ENCODE peak calls at places on chromosomes 13 and 19, in six cellular contexts. V is endothelial cell, T is AG04450, U is GM13977, O is MCF 10A, G is ascending aorta. E is an unnamed sample.
A peak's percentile ranks its signal among the peaks of the same experiment; 100 is the strongest.

GRCh38 chr19:15266683-15267082 is 34.4 kb upstream of the EPHX3 start:
- DNase-seq in V (no peak), O (no peak), T (no peak), U (no peak), G (no peak), E (no peak)

GRCh38 chr13:77519808-77520207 is 15.7 kb upstream of the SCEL start:
- DNase-seq in T (no peak), G (no peak), U (no peak), O (no peak), V (no peak), E (no peak)

GRCh38 chr19:7904074-7905020 is 670 bp downstream of the MAP2K7 start:
- DNase-seq in G (no peak), U (peak; percentile 87), O (peak; percentile 29), V (no peak), T (no peak), E (no peak)

GRCh38 chr19:48568345-48568886 is 16.4 kb downstream of the SULT2B1 start:
- DNase-seq in V (no peak), O (peak; percentile 98), U (no peak), G (peak; percentile 90), T (peak; percentile 59), E (peak; percentile 75)

GRCh38 chr13:112867301-112867711 is 101.7 kb upstream of the MCF2L start:
- DNase-seq in V (no peak), O (no peak), T (no peak), U (no peak), G (peak; percentile 33), E (no peak)

GRCh38 chr19:40907968-40908735 is 26.1 kb upstream of the CYP2A7 start:
- DNase-seq in U (no peak), T (no peak), V (peak; percentile 6), G (no peak), O (no peak), E (no peak)

GRCh38 chr13:98493035-98493401 is 83.9 kb downstream of the STK24 start:
- DNase-seq in T (no peak), U (no peak), O (no peak), V (no peak), G (no peak), E (no peak)

GRCh38 chr19:46924874-46925547 is 64.2 kb downstream of the ARHGAP35 start:
- DNase-seq in U (peak; percentile 31), G (peak; percentile 63), T (no peak), V (no peak), O (peak; percentile 22), E (no peak)

GRCh38 chr19:41753936-41754529 is 1.3 kb upstream of the CEACAM6 start:
- DNase-seq in O (peak; percentile 65), G (no peak), U (peak; percentile 32), T (no peak), V (peak; percentile 64), E (no peak)

GRCh38 chr13:25018729-25019115 is 77.2 kb upstream of the PABPC3 start:
- DNase-seq in T (no peak), G (no peak), U (no peak), V (no peak), O (peak; percentile 6), E (no peak)
- TF ChIP-seq CTCF in T (no peak), G (no peak), U (no peak), V (no peak), O (no peak), E (no peak)

GRCh38 chr19:51394045-51394836 is 3.9 kb upstream of the C19orf84 start:
- DNase-seq in V (peak; percentile 77), O (peak; percentile 100), T (peak; percentile 96), G (peak; percentile 98), U (peak; percentile 93), E (peak; percentile 97)
- TF ChIP-seq CTCF in V (no peak), O (no peak), T (no peak), G (no peak), U (peak; percentile 19), E (no peak)

DNA sequence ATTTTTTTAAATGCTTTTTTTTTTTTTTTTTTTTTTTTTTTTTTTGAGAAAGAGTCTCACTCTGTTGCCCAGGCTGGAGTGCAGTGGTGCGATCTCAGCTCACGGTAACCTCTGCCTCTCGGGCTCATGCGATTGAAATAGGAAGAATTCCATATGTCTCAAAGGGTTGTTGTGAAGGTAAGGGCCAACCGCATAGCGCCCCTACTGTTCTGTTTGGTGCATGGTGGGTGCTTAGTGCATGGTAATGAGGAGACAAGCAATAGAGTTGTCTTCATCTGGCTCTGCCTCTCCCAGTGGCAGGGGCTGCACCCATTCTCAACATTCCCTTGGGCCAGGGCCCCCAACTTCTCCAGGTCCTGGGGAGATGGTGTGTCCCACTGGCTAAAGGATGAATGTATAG is 68.7 kb downstream of the RASL11A start:
- DNase-seq in T (no peak), G (no peak), U (peak; percentile 51), V (peak; percentile 57), O (peak; percentile 64), E (no peak)
- TF ChIP-seq CTCF in T (peak; percentile 67), G (peak; percentile 35), U (peak; percentile 65), V (peak; percentile 37), O (peak; percentile 40), E (peak; percentile 56)

GRCh38 chr19:33302175-33302973 is at the start of gene CEBPA:
- DNase-seq in G (peak; percentile 83), T (peak; percentile 11), U (peak; percentile 94), O (peak; percentile 86), V (peak; percentile 85), E (peak; percentile 32)
- TF ChIP-seq CTCF in G (peak; percentile 30), T (peak; percentile 39), U (peak; percentile 62), O (peak; percentile 39), V (peak; percentile 46), E (peak; percentile 31)

DNA sequence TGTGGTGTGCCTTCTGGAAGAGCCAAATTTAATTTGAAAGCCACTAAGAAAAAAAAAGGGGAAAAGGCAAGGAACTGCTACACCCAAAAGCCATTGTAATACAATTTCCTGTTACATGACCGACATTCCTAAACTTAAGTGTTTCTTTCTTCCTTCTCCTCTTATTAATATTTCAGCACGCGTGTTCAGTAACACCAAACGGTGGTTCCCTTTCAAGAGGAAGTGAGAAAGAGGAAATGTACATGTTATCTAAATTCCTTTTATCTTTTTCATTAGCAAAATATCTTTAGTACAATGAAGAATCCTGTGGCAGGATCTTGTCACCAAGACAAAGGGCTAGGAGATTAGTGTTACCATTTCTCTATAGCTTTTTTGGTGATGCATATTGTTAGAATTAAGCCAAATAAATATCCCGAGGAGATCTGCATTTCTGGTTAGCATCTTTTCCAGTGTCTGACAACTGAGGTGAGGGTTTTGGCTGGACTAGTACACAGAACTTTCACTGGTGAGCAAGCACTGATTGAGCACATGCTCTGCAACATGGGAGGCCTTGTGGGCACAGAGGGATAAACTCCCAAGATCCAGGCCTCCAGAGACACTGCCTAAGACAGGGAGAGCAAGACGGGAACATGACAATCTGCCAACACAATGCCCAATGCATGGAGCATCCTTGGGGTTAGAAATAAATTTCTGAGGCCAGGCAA is 22.1 kb downstream of the LATS2 start:
- DNase-seq in U (no peak), O (no peak), G (no peak), V (no peak), T (no peak), E (no peak)
- TF ChIP-seq CTCF in U (no peak), O (no peak), G (no peak), V (no peak), T (no peak), E (no peak)

GRCh38 chr19:49862411-49863253 is 4.7 kb downstream of the PNKP start:
- DNase-seq in O (no peak), T (no peak), V (peak; percentile 60), G (no peak), U (no peak), E (no peak)
- TF ChIP-seq CTCF in O (no peak), T (peak; percentile 36), V (no peak), G (no peak), U (peak; percentile 27), E (peak; percentile 5)

GRCh38 chr19:29667941-29668340 is 2.7 kb downstream of the PLEKHF1 start:
- DNase-seq in V (no peak), G (no peak), T (no peak), U (no peak), O (no peak), E (no peak)

GRCh38 chr19:29666634-29667389 is 1.6 kb downstream of the PLEKHF1 start:
- DNase-seq in O (no peak), T (no peak), G (peak; percentile 78), U (no peak), V (peak; percentile 56), E (no peak)

GRCh38 chr19:29667390-29667783 is 2.1 kb downstream of the PLEKHF1 start:
- DNase-seq in O (no peak), U (no peak), V (no peak), G (no peak), T (no peak), E (no peak)

GRCh38 chr19:29670255-29670654 is 5.0 kb downstream of the PLEKHF1 start:
- DNase-seq in O (no peak), G (no peak), T (no peak), V (no peak), U (no peak), E (no peak)

DNA sequence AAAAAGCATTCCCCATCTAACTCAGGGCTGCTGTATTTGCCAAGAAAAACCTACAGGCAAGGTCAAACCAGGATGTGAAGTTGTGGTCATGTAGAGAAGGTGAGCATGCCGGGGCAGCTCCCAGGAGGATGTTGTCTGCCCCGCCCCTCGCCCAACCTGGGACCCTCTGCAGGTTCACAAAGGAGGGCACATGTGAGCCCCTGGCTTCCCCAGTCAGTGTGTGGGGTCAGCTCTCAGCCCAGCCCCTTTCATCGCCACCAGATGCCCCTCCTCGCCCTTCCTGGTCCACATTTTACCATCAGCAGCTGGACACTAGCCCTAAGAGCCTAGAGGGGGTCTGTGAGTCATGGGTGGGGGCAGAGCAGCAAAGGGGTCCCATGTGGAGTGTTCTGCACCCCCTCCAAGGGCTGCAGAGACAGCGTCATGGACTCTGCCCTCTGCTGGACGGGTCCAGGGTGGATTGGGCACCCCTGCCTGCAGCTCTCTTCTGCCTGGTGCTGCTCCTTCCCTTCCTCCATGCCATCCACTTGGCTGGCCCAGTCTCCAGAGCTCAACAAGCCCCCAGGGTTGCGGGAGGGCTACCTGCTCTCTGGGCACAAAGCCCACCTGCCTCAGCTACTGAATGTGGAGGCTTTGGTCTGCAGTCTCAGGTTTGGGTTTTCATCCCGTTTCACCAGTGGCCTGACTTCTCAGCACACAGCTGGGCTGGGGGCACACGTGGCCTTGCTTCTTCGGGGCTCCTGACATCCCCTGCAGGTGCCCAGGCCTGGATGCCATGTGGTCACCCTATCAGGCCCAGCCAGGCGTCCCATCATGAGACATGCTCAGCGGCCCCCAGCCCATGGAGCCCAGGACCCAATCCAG is 3.7 kb downstream of the PLEKHF1 start:
- DNase-seq in O (no peak), T (no peak), G (no peak), V (no peak), U (no peak), E (no peak)
- TF ChIP-seq CTCF in O (peak; percentile 14), T (peak; percentile 25), G (no peak), V (no peak), U (peak; percentile 23), E (peak; percentile 16)

DNA sequence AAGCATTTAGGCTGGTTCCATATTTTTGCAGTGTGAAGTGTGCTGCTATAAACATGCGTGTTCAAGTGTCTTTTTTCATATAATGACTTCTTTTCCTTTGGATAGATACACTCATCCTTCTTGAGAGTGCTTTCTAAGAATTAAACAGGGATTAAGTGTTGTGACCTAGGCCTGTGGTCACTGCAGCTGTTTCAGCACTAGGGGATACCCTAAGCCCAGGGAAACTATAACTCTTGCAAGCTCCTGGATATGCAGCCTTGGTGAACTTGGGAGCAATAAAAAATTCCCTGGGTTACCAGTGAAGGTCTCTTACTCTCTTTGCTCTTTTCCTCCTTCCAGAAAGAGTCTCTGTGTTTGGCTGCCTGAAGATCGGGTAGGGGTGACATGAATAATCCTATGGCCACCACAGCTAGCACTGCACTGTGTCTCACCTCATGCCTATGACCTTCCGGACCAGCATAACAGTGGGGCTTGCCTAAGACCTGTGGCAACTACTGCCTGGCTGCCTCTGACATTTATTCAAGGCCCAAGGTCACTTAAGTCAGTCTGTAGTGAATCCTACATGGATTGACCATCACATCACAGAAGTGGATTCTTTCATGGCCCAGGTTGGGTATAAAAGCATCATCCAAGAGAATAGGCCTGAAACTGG is 799.7 kb downstream of the DACH1 start:
- DNase-seq in T (no peak), G (no peak), U (no peak), V (no peak), O (no peak), E (no peak)
- TF ChIP-seq CTCF in T (no peak), G (no peak), U (no peak), V (no peak), O (no peak), E (no peak)